ENCODE peak calls at places on chromosomes 7 and 10, in six cellular contexts. V is Calu3, C is MM.1S, Q is GM12865, I is coronary artery, D is tibial artery. E is an unnamed sample.

GRCh38 chr7:108716783-108717182 is 147.1 kb downstream of the DNAJB9 start:
- DNase-seq in V (no peak), C (no peak), Q (no peak), I (no peak), D (no peak), E (no peak)

GRCh38 chr10:6229746-6230145 is 27.0 kb downstream of the PFKFB3 start:
- DNase-seq in V (no peak), C (no peak), Q (no peak), I (no peak), D (no peak), E (no peak)

GRCh38 chr10:131216681-131217230 is 94.8 kb downstream of the TCERG1L start:
- DNase-seq in V (no peak), C (no peak), Q (no peak), I (no peak), D (no peak), E (no peak)

GRCh38 chr7:157944734-157945291 is 608.0 kb downstream of the DNAJB6 start:
- DNase-seq in V (no peak), C (no peak), Q (no peak), I (peak), D (no peak), E (no peak)

GRCh38 chr10:29212597-29212996 is 76.3 kb upstream of the LYZL1 start:
- DNase-seq in V (no peak), C (no peak), Q (no peak), I (no peak), D (no peak), E (no peak)

GRCh38 chr10:132407846-132408278 is 10.9 kb downstream of the PWWP2B start:
- DNase-seq in V (peak), C (no peak), Q (no peak), I (no peak), D (no peak), E (no peak)

GRCh38 chr10:8392216-8392615 is 337.7 kb downstream of the GATA3 start:
- DNase-seq in V (no peak), C (no peak), Q (no peak), I (no peak), D (no peak), E (no peak)

GRCh38 chr7:115838829-115839228 is 191.7 kb downstream of the TFEC start:
- DNase-seq in V (no peak), C (no peak), Q (no peak), I (no peak), D (no peak), E (no peak)

GRCh38 chr10:93346060-93346459 is 136.1 kb downstream of the MYOF start:
- DNase-seq in V (no peak), C (no peak), Q (peak), I (no peak), D (no peak), E (no peak)

GRCh38 chr7:151891182-151891581 is 14.3 kb upstream of the PRKAG2 start:
- DNase-seq in V (no peak), C (no peak), Q (no peak), I (no peak), D (no peak), E (no peak)

GRCh38 chr7:153567426-153567825 is 484.8 kb upstream of the DPP6 start:
- DNase-seq in V (no peak), C (no peak), Q (no peak), I (no peak), D (peak), E (no peak)

GRCh38 chr10:13340626-13341370 is 7.3 kb downstream of the SEPHS1 start:
- DNase-seq in V (no peak), C (peak), Q (peak), I (no peak), D (no peak), E (no peak)

GRCh38 chr10:14736600-14737081 is 38.1 kb downstream of the FAM107B start:
- DNase-seq in V (no peak), C (peak), Q (peak), I (no peak), D (peak), E (no peak)

GRCh38 chr7:149873968-149874643 is at the start of gene ATP6V0E2:
- DNase-seq in V (no peak), C (peak), Q (no peak), I (no peak), D (no peak), E (no peak)

GRCh38 chr10:42981358-42982236 is 95.3 kb upstream of the RET start:
- DNase-seq in V (no peak), C (no peak), Q (no peak), I (peak), D (no peak), E (no peak)

GRCh38 chr10:99484626-99485581 is 47.8 kb upstream of the NKX2-3 start:
- DNase-seq in V (no peak), C (no peak), Q (no peak), I (no peak), D (no peak), E (no peak)
- TF ChIP-seq CTCF in V (no peak), C (no peak), Q (no peak), I (no peak), D (no peak), E (peak)

DNA sequence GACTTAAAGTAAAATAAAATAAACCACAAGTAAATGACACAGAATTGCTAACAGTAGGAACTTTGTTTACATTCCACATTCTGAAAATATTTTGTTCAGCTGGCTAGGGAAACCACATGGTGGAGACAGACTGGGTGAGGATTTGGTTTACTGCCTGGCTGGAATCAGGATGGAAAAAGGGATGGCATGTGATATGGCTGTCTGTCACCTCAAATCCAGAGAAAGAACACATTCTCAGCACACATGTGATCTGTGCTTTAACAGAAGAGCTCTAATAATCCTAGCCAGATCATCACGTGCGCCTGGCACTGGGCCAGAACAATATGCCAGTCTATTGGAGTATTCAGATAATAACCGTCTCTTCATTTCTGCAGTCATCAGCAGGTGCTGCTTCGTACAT is 90.9 kb upstream of the PIP4K2A start:
- DNase-seq in V (no peak), C (no peak), Q (no peak), I (no peak), D (peak), E (no peak)
- TF ChIP-seq CTCF in V (no peak), C (no peak), Q (no peak), I (no peak), D (no peak), E (peak)

DNA sequence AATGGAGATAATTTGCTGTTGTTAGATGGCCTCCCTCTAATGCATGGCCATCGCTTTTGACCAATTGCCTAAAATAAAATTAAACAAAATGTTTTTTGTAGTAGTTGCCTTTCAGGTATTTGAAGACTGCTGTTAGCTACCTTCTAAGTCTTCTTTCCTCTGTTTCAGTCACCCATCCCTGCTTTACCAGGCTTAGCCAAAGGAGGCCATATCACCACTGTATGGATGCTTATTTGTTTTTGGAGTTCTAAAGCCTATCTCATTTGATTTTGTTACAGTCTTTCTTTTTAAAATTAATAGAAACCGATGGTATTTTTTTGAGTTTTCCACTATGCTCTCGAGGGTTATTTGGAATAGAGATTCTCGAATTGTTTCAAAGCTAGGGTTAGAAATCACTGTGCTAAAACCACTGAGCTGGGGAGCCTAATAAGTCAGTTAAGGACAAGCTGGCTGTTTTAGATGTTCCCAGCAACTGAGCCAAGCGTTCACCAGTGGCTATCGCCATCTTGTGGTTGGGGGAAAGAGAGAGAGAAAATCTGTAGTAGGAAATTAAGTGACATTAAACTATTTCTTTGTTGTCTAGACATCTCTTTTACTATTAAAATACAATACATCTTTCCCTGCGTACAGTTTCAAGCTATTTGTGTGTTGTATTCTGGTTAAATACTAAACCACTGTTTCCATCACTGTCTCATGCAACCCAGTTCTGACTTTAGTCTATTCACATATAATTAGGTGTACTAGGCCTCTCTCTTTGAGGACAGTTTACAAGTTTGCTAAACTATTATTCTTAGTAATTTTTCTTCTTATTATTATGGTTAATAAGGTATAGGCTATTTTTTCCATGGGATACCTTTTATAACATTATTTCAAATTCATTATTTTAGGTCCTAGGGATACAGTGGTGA is 52.2 kb downstream of the GPR158 start:
- DNase-seq in V (peak), C (peak), Q (peak), I (no peak), D (no peak), E (no peak)
- TF ChIP-seq CTCF in V (peak), C (peak), Q (peak), I (no peak), D (peak), E (peak)

DNA sequence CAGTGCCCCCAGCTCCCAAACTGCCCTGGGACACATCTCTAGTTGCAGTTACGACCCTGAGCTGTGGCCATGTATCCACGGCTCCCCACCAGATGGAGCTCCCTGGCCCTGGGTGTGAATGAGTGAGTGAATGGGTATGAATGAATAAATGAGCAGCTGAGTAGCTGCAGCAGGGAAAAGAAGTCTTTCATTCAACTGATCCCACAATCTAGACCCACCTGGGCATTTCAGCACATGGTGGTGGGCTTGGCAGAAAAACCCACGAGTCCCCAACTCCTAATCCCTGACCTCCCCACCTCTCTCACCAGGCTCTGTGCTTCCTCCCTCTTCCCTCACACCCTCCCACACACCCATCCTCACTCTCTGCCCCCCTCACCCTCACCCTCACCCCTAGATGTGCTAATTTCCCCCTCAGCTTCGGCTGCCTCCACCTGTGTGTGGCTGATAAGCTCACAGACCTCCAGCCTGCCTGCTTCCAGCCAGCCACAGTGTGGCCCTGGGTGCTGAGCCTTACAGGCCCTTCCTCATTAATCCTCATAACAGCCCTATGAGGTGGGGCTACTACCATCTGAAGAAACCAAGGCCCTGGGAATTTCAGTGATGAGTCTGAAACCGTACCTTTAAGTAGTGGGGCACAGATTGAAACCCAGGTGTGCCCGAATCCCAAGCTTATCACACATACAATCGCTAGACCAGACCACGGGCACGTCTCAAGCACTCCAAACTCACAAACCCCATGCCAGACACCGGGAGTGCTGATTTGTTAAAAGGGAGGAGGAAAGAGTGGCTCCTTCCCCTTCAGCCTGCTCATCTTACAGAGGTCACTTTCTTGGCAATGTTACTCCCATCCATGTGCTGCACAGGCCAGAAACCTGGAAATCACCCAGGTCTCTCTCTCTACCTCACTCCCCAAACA is 2.2 kb upstream of the ATP6V1F start:
- DNase-seq in V (no peak), C (no peak), Q (no peak), I (no peak), D (no peak), E (no peak)
- TF ChIP-seq CTCF in V (no peak), C (peak), Q (no peak), I (no peak), D (no peak), E (no peak)

GRCh38 chr7:64794171-64794844 is at the start of gene ZNF138:
- DNase-seq in V (peak), C (peak), Q (peak), I (peak), D (peak), E (peak)
- TF ChIP-seq CTCF in V (no peak), C (no peak), Q (no peak), I (no peak), D (peak), E (no peak)

DNA sequence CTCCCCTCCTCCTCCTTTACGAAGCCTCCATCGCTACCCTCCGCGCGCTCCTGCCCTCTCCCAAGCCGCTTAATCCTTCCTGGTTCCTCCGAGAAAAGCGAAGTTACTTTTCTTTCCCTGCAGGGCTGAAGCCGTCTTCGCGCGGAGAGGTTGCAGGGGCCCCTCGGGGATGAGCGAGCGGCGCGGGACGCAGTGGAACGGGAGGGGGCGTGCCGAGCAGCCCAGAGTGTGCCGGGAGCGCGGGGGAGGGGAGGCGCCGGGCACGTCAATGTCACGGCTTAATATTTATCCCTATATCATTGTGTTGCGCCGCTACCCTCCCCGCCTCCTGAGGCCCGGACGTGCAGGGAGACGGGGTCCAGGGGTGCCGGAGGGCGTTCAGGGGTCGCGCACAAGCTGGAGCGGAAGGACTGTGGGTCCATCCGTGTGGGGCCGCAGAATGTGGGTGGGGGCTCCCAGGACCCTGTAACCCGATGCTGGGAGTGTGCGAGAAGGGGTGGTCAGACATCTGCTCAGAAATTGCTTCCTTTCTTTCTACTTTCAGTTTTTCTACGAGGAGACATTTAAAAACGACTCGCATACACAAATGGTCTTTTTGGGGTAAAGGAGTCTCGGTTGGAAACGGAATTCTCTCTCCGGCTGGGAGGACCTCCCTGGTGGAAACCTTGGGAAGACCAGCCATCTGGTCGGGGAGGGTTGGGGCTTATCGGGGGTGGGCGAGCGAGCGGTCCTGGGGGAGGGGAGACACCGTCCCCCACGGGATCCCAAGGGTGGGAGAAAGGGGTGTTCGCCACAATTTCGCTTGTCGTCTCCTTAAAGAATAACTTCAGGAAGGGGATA is 2.4 kb downstream of the CDK6 start:
- DNase-seq in V (peak), C (peak), Q (peak), I (peak), D (peak), E (peak)
- TF ChIP-seq CTCF in V (no peak), C (peak), Q (peak), I (no peak), D (no peak), E (peak)

DNA sequence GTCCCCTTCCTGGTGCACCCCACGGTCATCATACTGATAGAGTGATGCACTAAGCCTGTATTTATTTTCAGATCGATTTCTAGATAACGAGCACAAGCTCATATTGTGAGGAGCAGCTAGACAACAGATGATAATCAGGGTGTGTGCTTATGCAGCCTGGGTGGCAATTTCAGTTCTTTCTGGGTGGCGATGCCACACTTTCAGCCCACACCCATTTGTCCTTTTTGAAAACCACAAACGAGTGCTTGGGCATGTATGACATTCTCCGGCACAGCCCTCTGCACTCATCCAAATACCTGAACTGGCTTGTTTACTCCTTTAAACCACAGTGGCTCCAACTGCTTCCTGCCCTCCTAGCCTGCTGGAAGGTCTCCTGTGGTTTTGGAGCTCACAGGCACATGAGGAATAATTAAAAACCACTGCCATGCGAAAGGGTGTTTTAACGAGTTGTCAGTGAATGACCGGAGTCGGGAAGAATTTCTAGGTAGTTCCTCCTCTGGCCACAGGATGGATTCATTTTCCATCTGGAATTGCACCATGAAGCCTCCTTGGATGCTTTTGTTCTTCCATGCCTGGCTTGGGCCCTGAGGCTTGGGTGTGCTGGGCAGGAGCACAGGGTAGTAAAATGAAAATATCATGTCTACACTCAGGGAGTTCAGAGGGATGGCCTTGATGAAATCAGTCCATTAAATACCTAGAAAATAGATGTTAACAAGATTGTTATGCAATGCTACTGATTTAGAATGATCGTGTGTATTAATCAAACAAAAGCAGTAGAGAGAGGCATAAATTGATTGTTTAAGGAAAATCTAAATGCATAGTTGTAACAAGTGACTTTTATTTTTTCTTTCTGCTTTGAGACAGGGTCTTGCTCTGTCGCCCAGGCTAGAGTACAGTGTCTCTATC is 52.4 kb upstream of the ITGB1 start:
- DNase-seq in V (peak), C (no peak), Q (no peak), I (no peak), D (no peak), E (no peak)
- TF ChIP-seq CTCF in V (peak), C (no peak), Q (no peak), I (no peak), D (peak), E (no peak)

GRCh38 chr10:101380353-101381017 is 26.5 kb downstream of the BTRC start:
- DNase-seq in V (no peak), C (no peak), Q (no peak), I (no peak), D (no peak), E (no peak)

GRCh38 chr10:101375073-101375472 is 21.1 kb downstream of the BTRC start:
- DNase-seq in V (no peak), C (no peak), Q (no peak), I (no peak), D (no peak), E (no peak)

GRCh38 chr10:101379663-101380352 is 25.8 kb downstream of the BTRC start:
- DNase-seq in V (no peak), C (no peak), Q (no peak), I (no peak), D (no peak), E (no peak)
- TF ChIP-seq CTCF in V (no peak), C (no peak), Q (no peak), I (no peak), D (no peak), E (no peak)

GRCh38 chr7:159192013-159192412 is 47.3 kb upstream of the VIPR2 start:
- DNase-seq in V (no peak), C (no peak), Q (no peak), I (no peak), D (no peak), E (no peak)
- TF ChIP-seq CTCF in V (no peak), C (no peak), Q (no peak), I (no peak), D (no peak), E (no peak)

DNA sequence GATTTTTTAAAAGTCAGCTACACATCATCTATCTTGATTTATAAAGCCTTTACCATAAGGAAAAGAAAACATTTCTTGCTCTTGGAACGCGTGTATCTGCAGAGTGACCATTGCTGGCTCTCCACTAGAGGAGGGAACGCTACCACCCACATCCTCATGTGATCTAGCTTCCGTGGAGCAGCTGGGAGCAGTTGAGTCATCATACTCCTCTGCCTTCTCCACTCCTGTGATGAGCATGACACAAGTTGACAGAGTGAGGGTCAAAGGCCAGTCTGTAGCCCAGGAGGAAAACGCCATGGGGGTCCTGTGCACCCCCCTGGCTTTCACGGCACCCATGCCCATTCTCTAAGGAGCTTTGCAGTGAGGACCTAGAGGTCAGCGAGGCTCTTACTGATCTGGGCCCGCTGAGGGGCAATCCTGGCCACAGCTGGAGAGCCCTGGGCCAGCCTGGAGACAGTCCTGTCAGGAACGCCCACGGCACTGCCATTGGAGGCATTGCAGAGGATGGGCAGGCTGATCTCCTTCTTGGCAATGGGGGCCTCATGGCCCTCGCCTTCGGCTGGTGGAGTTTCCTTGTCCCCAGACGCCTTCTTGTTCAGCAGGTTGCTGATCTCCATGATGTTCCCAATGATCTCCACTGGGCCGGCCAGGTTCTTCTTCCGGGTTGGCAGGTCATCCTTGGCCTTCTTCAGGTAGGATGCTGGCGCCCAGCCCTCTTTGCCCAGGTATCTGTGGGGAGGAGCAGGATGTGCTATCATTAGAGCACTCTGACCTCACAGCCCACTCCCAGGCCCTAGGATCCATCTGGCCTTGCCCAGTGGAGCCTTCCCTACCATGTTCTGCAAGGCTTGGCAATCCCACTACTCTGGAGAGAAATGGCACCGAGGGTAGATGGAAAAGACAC is 119.2 kb downstream of the NEURL1 start:
- DNase-seq in V (no peak), C (no peak), Q (no peak), I (no peak), D (no peak), E (no peak)
- TF ChIP-seq CTCF in V (no peak), C (no peak), Q (no peak), I (no peak), D (peak), E (no peak)

E was measured in D721Med.